ENCODE peak calls at places on chromosomes 5 and 9, in seven cellular contexts. S, K, P, U, X, A and F are unnamed samples.

GRCh38 chr5:3099954-3100353 is 348.5 kb upstream of the IRX2 start:
- DNase-seq in S (no peak), A (no peak), X (no peak), K (no peak), P (no peak), U (no peak), F (no peak)

GRCh38 chr5:56507348-56507930 is 274.3 kb upstream of the ANKRD55 start:
- DNase-seq in S (peak), U (no peak), K (no peak), A (no peak), X (no peak), P (no peak), F (no peak)

GRCh38 chr5:158701406-158702177 is 398.1 kb downstream of the EBF1 start:
- DNase-seq in S (no peak), P (no peak), X (no peak), K (no peak), A (no peak), U (no peak), F (no peak)

GRCh38 chr9:81389569-81389993 is 299.8 kb downstream of the TLE1 start:
- DNase-seq in A (no peak), U (no peak), P (peak), X (peak), K (no peak), S (peak), F (no peak)

GRCh38 chr9:26870292-26870691 is 22.3 kb downstream of the CAAP1 start:
- DNase-seq in X (no peak), P (peak), S (no peak), A (no peak), K (no peak), U (no peak), F (no peak)

GRCh38 chr5:145774442-145774841 is 60.7 kb downstream of the PRELID2 start:
- DNase-seq in U (no peak), K (no peak), S (no peak), X (no peak), P (no peak), A (no peak), F (no peak)

GRCh38 chr5:167964529-167964928 is 326.9 kb upstream of the WWC1 start:
- DNase-seq in P (no peak), K (no peak), S (no peak), A (no peak), U (no peak), X (no peak), F (no peak)

GRCh38 chr9:123615381-123615780 is 259.4 kb downstream of the CRB2 start:
- DNase-seq in X (no peak), S (no peak), A (no peak), U (no peak), K (no peak), P (no peak), F (no peak)

GRCh38 chr5:78275998-78276543 is 18.4 kb downstream of the AP3B1 start:
- DNase-seq in A (no peak), S (no peak), P (no peak), X (no peak), K (no peak), U (no peak), F (no peak)

GRCh38 chr5:2914022-2914661 is 162.7 kb upstream of the IRX2 start:
- DNase-seq in X (no peak), P (no peak), K (no peak), S (no peak), A (no peak), U (no peak), F (no peak)

GRCh38 chr9:98867434-98868168 is 60.1 kb downstream of the GALNT12 start:
- DNase-seq in A (peak), U (no peak), P (peak), X (peak), S (no peak), K (peak), F (peak)

GRCh38 chr9:121498150-121498486 is 1.5 kb downstream of the GGTA1 start:
- DNase-seq in K (peak), A (peak), U (no peak), X (no peak), S (peak), P (peak), F (peak)

GRCh38 chr9:127943011-127943662 is 5.5 kb upstream of the DPM2 start:
- DNase-seq in K (no peak), X (no peak), U (no peak), P (no peak), S (no peak), A (no peak), F (no peak)

GRCh38 chr9:126609191-126609590 is 4.5 kb upstream of the LMX1B start:
- DNase-seq in S (no peak), A (no peak), K (no peak), X (peak), U (no peak), P (no peak), F (no peak)

GRCh38 chr5:81290146-81290545 is 11.2 kb upstream of the ZCCHC9 start:
- DNase-seq in U (no peak), S (no peak), P (no peak), K (no peak), X (no peak), A (no peak), F (no peak)

GRCh38 chr9:125829743-125830142 is 82.6 kb downstream of the PBX3 start:
- DNase-seq in K (peak), U (no peak), X (no peak), P (peak), A (no peak), S (no peak), F (no peak)

GRCh38 chr5:61919920-61920319 is 386.1 kb upstream of the KIF2A start:
- DNase-seq in K (peak), A (no peak), S (peak), P (no peak), U (no peak), X (no peak), F (no peak)

GRCh38 chr9:130689937-130690700 is 3.5 kb upstream of the EXOSC2 start:
- DNase-seq in U (no peak), S (peak), P (peak), A (peak), X (peak), K (peak), F (no peak)

GRCh38 chr5:64486163-64486562 is 19.7 kb upstream of the RGS7BP start:
- DNase-seq in S (no peak), P (no peak), X (no peak), U (no peak), K (no peak), A (no peak), F (no peak)

GRCh38 chr5:154778534-154778933 is 23.4 kb downstream of the LARP1 start:
- DNase-seq in A (no peak), S (no peak), U (no peak), X (no peak), K (no peak), P (no peak), F (no peak)

GRCh38 chr9:104869801-104870200 is 58.2 kb downstream of the ABCA1 start:
- DNase-seq in U (no peak), X (no peak), K (no peak), A (no peak), S (no peak), P (no peak), F (no peak)

GRCh38 chr5:10703676-10704075 is 57.4 kb downstream of the DAP start:
- DNase-seq in P (no peak), S (no peak), X (no peak), K (peak), A (no peak), U (no peak), F (no peak)

GRCh38 chr9:71987471-71988371 is 72.7 kb downstream of the C9orf57 start:
- DNase-seq in S (no peak), X (no peak), U (no peak), A (no peak), K (no peak), P (no peak), F (no peak)

GRCh38 chr5:176629853-176630680 is at the start of the genes EIF4E1B and SNCB:
- DNase-seq in A (peak), X (no peak), U (no peak), P (peak), K (no peak), S (no peak), F (no peak)

GRCh38 chr9:127058645-127059021 is 63.8 kb downstream of the ANGPTL2 start:
- DNase-seq in K (no peak), X (no peak), A (no peak), S (no peak), U (no peak), P (peak), F (no peak)

GRCh38 chr9:136438548-136438908 is 1.1 kb downstream of the INPP5E start:
- DNase-seq in K (no peak), U (no peak), A (no peak), P (peak), X (no peak), S (no peak), F (no peak)

GRCh38 chr5:18744990-18745590 is 1110.8 kb downstream of the TAF11L14 start:
- DNase-seq in K (no peak), U (no peak), S (no peak), A (no peak), X (no peak), P (no peak), F (no peak)

GRCh38 chr9:128078504-128079434 is 10.7 kb downstream of the SLC25A25 start:
- DNase-seq in P (peak), S (no peak), A (peak), K (peak), X (no peak), U (no peak), F (no peak)

GRCh38 chr5:56091664-56092063 is 96.9 kb upstream of the IL6ST start:
- DNase-seq in P (no peak), X (no peak), S (no peak), U (no peak), A (no peak), K (no peak), F (no peak)

GRCh38 chr5:35003018-35003957 is 44.5 kb downstream of the AGXT2 start:
- DNase-seq in U (no peak), S (peak), K (peak), A (peak), X (no peak), P (peak), F (no peak)

GRCh38 chr5:134224905-134225779 is 731 bp downstream of the PPP2CA start:
- DNase-seq in P (peak), K (peak), U (no peak), A (peak), S (peak), X (peak), F (peak)

GRCh38 chr9:92438900-92439526 is 14.7 kb upstream of the OMD start:
- DNase-seq in X (no peak), U (no peak), A (no peak), S (no peak), K (no peak), P (peak), F (no peak)

GRCh38 chr5:38803246-38803645 is 42.6 kb upstream of the OSMR start:
- DNase-seq in P (no peak), K (no peak), A (no peak), X (no peak), S (no peak), U (no peak), F (no peak)

GRCh38 chr5:83927140-83927733 is 206.6 kb upstream of the HAPLN1 start:
- DNase-seq in U (peak), A (peak), K (peak), X (peak), S (peak), P (peak), F (no peak)

GRCh38 chr5:127943061-127943371 is 140.6 kb upstream of the SLC12A2 start:
- DNase-seq in K (no peak), U (no peak), X (no peak), P (no peak), S (no peak), A (no peak), F (no peak)

GRCh38 chr9:15485836-15486678 is 24.7 kb downstream of the PSIP1 start:
- DNase-seq in S (peak), A (no peak), U (no peak), X (no peak), P (peak), K (no peak), F (no peak)

GRCh38 chr9:33620738-33621439 is 96.8 kb downstream of the ANKRD18B start:
- DNase-seq in U (no peak), X (no peak), K (no peak), P (no peak), S (no peak), A (no peak), F (no peak)

DNA sequence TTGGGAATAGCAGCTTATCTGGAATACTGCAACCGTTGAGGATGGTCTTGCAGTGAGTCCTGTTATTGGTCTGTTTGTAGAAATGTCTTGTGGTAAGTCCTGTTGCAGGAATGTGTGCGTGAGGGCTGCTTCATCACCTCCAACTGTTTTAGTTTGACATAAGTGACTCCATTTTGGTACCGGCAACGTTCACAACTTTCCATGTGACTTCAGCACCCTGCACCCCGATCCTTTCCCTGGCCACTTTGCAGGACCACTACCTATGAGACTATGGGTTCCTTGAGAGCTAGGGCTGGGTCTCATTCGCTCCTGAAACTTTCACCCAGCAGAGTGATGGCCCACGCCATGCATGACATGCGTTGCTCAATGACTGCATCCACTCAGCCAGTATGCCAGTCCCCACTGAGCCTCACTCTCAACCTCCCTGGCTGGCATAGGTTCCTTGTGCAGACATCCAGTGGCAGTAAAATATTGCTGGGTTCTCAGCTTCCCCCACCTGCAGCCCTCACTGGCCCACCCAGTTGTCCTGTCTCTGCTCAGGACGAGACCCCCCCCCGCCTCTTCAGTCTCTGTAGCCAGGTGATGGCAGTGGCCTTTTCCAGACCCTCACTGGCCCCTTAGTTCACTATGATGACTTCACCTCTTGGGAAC is 8.0 kb downstream of the SURF6 start:
- DNase-seq in A (no peak), P (no peak), K (no peak), U (no peak), X (peak), S (no peak), F (no peak)
- TF ChIP-seq POLR2AphosphoS5 in A (no peak), P (peak), K (no peak), U (peak), X (no peak), S (no peak), F (no peak)

DNA sequence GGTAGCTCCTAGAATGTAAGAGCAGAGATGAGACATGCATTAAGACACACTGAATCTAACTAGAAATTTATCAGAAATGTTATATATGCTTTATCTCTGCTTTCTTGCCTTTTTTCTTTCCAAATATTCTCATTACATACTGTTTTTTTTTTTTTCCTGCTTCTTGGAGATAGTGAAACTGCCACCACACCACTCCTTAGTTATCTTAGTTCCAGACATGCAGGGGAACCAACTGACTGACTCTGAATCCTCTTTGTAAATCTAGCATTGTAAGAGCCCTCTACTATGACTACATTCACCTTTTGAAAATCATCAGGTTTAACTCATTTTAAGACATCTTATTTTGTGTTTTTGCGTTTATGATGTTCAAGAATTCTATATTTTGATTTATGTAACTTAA is 181.3 kb upstream of the ST8SIA4 start:
- DNase-seq in S (no peak), U (no peak), A (peak), K (no peak), P (no peak), X (no peak), F (no peak)
- TF ChIP-seq POLR2A in S (no peak), U (no peak), A (no peak), K (no peak), P (no peak), X (no peak), F (no peak)

DNA sequence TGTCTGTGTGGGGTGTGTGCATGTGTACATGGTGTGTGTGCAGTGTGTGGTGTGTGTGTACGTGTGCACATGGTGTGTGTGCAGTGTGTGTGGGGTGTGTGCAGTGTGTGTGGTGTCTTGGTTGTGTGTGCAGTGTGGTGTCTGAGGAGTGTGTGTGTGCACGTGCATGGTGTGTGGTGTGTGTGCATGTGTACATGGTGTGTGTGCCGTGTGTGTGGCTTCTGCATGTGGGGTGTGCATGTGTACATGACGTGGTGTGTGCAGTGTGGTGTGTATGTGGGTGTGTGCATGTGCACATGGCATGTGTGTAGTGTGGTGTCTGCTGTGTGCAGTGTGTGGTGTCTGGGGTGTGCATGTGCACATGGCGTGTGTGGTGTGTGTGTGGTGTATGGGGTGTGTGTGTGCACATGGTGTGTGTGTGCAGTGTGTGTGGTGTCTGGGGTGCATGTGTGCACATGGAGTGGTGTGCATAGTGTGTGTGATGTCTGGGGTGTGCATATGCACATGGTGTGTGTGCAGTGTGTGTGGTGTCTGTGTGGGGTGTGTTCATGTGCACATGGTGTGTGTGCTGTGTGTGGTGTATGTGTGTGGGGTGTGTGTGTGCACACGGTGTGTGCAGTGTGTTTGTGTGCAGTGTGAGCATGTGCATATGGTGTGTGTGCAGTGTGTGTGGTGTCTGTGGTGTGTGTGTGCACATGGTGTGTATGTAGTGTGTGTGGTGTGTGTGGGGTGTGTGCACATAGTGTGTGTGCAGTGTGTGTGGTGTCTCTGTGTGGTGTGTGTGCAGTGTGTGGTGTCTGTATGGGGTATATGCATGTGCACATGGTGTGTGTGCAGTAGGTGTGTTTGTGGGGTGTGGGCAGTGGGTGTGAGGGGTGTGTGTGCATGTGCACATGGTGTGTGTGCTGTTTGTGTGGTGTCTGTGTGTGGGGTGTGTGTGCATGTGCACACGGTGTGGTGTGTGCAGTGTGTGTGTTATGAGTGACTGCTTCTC is 40.6 kb upstream of the ZNG1F start:
- DNase-seq in S (peak), P (peak), K (no peak), X (peak), A (peak), U (no peak), F (no peak)
- TF ChIP-seq POLR2AphosphoS5 in S (no peak), P (no peak), K (no peak), X (no peak), A (no peak), U (no peak), F (no peak)

DNA sequence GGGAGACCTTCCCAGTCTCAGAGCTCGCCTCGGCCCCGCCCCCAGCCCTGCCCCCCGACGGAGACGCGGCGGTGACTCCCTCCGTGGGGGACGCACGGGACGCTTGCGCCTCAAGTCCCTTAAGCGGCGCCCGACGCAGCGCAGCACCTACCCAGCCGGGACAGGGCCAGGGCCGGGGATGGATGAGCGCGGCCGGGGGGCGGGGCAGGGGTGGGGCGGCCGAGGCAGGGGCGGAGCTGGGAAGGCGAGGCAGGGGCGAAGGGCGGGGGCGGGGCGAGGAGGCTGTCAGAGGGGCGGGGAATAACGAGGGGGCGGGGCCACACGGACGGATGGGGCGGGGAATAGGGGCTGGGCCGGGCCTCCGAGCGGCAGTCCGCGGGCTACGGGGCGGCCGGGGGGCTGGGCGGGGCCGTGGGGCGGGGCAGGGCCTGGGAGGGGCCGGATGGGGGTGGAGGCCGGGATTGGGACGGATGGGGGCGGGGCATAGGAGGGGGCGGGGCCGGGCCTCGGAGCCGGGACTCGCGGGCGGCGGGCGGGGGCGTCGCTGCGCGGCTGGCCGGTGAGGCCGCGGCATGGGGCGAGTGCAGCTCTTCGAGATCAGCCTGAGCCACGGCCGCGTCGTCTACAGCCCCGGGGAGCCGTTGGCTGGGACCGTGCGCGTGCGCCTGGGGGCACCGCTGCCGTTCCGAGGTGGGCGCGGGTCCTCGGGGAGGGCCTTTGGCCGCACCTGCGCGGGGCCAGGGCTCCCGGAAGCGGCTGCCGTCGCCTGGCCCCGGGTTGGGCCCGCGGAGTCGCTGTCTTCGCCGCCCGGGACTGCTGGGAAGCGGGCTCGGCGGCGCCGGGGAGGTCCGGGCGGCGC is at the start of gene ARRDC1:
- DNase-seq in X (peak), U (peak), P (peak), K (peak), A (peak), S (peak), F (peak)
- TF ChIP-seq POLR2A in X (no peak), U (peak), P (no peak), K (peak), A (peak), S (no peak), F (no peak)